ENCODE peak calls at places on chromosomes 13 and 19, in five cellular contexts. D, Q, C, K and N are unnamed samples.
A peak's percentile ranks its signal among the peaks of the same experiment; 100 is the strongest.

GRCh38 chr19:38877781-38878574 is at the start of gene RINL:
- DNase-seq in D (no peak), Q (peak; percentile 76), C (no peak), K (no peak), N (no peak)

GRCh38 chr13:26946675-26947342 is 186.2 kb upstream of the GPR12 start:
- DNase-seq in D (no peak), Q (no peak), C (no peak), K (peak; percentile 57), N (no peak)

GRCh38 chr13:83753912-83754624 is 128.2 kb downstream of the SLITRK1 start:
- DNase-seq in D (no peak), Q (no peak), C (no peak), K (peak; percentile 38), N (no peak)

GRCh38 chr19:46197314-46198070 is 32.0 kb upstream of the IGFL1 start:
- DNase-seq in D (no peak), Q (no peak), C (no peak), K (peak; percentile 37), N (no peak)

GRCh38 chr13:112434937-112435523 is 58.9 kb downstream of the SPACA7 start:
- DNase-seq in D (no peak), Q (no peak), C (no peak), K (no peak), N (no peak)

GRCh38 chr13:24866488-24866887 is 102.5 kb downstream of the RNF17 start:
- DNase-seq in D (no peak), Q (no peak), C (no peak), K (no peak), N (no peak)

GRCh38 chr13:42992585-42993122 is 613 bp upstream of the EPSTI1 start:
- DNase-seq in D (no peak), Q (no peak), C (no peak), K (no peak), N (no peak)

GRCh38 chr19:37975596-37976515 is 68.8 kb downstream of the SIPA1L3 start:
- DNase-seq in D (no peak), Q (peak; percentile 28), C (no peak), K (no peak), N (no peak)

GRCh38 chr19:18487576-18488402 is 34.1 kb downstream of the ELL start:
- DNase-seq in D (no peak), Q (no peak), C (no peak), K (no peak), N (no peak)

GRCh38 chr19:18484992-18485391 is 36.9 kb downstream of the ELL start:
- DNase-seq in D (no peak), Q (no peak), C (no peak), K (no peak), N (no peak)

GRCh38 chr19:18488403-18488723 is 33.5 kb downstream of the ELL start:
- DNase-seq in D (no peak), Q (no peak), C (no peak), K (no peak), N (no peak)

GRCh38 chr19:18488838-18489626 is 32.8 kb downstream of the ELL start:
- DNase-seq in D (no peak), Q (no peak), C (peak; percentile 68), K (no peak), N (no peak)

GRCh38 chr19:18486746-18487145 is 35.1 kb downstream of the ELL start:
- DNase-seq in D (no peak), Q (no peak), C (no peak), K (no peak), N (no peak)
- H3K27ac ChIP-seq in D (no peak overlapping the region), Q (peak overlapping the region; percentile 59), C (no peak overlapping the region), K (no peak overlapping the region), N (peak overlapping the region; percentile 90)

GRCh38 chr19:12954150-12954962 is 2.7 kb downstream of the GADD45GIP1 start:
- DNase-seq in D (no peak), Q (peak; percentile 63), C (no peak), K (no peak), N (no peak)
- H3K27ac ChIP-seq in D (peak overlapping the region; percentile 85), Q (no peak overlapping the region), C (no peak overlapping the region), K (peak overlapping the region; percentile 14), N (no peak overlapping the region)

GRCh38 chr13:23510544-23510916 is 59.7 kb upstream of the TNFRSF19 start:
- DNase-seq in D (no peak), Q (no peak), C (no peak), K (no peak), N (no peak)
- H3K27ac ChIP-seq in D (no peak overlapping the region), Q (no peak overlapping the region), C (no peak overlapping the region), K (no peak overlapping the region), N (no peak overlapping the region)

DNA sequence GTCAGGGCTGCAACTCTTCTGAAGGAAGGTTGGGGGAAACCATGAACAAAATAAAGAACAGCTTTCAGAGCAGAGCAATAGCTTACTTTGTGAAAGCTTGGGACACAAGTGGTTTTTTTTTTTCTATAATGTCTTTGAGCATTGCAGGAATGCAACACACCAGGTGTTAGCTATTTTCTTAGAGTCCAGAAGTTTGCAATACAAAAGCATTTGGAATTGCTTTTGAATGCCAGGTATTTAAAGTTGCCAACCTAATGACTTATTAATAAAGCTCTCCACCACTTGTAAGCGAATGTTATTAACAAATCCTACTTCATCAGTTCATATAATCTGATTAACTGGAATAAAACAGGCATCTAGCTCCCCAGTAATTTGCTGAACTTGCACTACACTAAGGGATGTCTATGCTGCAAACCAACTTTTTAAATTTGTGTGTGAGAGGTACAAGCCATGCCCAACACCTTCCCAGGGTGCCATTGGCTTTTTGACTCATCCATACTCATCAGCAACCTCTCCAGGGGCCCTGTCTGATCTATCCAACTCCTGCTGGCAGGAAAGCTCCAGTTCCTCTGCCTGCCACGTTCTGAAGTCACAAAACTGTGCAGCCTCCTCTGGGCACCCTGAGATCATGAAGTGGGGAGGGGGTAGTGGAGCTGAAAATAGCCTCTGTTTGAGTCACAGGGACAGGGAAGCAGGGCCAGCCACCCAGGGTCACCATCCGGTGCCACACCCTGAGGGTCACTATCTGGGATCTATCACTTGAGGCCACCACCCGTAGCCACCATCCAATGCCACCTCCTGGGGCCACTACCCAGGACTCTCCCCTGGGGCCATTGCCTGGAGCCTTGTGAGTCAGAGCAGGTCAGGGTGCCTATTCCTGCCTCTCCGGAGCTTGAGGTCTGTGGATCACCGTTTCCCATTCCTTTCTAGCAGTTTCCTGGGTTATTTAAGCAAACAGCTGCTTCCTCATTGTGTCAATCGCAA is 172.3 kb downstream of the NUFIP1 start:
- DNase-seq in D (no peak), Q (no peak), C (no peak), K (peak; percentile 90), N (no peak)
- H3K27ac ChIP-seq in D (no peak overlapping the region), Q (no peak overlapping the region), C (no peak overlapping the region), K (peak overlapping the region; percentile 86), N (no peak overlapping the region)

DNA sequence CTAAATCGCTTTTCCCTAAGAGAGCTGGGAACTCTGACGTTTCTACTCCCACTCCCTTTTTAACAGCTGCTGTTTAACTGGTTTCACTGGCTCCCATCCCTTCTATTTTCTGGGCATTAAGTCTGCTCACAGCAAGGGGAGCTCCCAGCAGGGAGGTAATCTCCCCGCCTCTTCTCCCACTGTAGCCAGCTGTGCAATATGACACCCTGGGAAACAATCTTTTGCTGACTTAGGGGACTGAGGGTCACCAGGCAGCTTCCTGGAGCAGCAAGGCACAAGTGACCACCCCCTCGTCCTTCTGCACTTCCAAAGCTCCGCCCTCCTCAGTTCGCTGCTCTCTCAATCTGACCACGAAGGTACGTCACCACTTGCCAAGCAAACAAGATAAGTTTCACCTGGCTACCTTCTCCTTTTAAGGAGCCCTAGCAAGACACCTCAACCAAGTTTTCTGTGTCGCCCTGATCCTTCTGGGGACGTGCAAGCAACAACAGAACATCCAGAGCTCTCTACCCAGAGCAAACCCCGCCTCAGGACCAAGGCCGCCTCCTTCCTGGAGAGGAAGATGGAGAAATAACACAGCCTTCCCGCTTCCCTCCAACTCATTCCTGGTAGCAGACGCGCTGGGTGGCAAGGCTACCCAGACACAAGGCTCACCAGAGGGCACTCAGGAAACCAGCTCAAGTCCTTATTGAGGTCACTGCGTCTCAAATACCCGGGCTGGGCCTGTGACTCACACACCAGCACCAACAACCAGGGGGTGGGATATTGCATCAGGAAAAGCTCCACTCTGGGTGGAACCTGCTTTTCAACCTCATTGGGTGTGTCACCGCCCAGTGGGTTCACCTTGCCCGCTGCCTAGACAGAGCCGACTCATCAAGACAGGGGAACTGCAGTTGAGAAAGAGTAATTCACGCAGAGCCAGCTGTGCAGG is 92.4 kb downstream of the STK24 start:
- DNase-seq in D (peak; percentile 48), Q (peak; percentile 87), C (peak; percentile 84), K (peak; percentile 100), N (peak; percentile 12)
- H3K27ac ChIP-seq in D (peak overlapping the region; percentile 38), Q (peak overlapping the region; percentile 77), C (peak overlapping the region; percentile 98), K (peak overlapping the region; percentile 99), N (peak overlapping the region; percentile 6)

DNA sequence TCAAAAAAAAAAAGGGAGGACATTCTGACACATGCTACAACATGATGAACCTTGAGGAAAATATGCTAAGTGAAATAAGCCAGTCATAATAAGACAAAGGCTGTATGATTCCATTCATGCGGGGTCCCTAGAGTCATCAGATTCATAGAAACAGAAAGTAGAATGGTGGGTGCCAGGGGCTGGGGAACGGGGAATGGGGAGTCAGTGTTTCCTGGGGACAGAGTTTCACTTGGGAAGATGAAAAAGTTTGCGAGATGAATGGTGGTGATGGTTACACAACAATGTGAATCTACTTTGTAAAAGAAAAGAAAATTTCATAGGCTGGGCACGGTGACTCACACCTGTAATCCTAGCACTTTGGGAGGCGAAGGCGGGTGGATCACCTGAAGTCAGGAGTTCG is 6.1 kb upstream of the CLEC4G start:
- DNase-seq in D (no peak), Q (peak; percentile 21), C (no peak), K (no peak), N (no peak)
- H3K27ac ChIP-seq in D (no peak overlapping the region), Q (no peak overlapping the region), C (no peak overlapping the region), K (no peak overlapping the region), N (no peak overlapping the region)

GRCh38 chr19:18377026-18377425 is 8.9 kb upstream of the GDF15 start:
- DNase-seq in D (no peak), Q (no peak), C (peak; percentile 61), K (peak; percentile 98), N (no peak)

GRCh38 chr19:18379803-18380747 is 5.9 kb upstream of the GDF15 start:
- DNase-seq in D (no peak), Q (peak; percentile 88), C (peak; percentile 96), K (peak; percentile 100), N (no peak)

GRCh38 chr19:18385359-18385674 is 641 bp upstream of the GDF15 start:
- DNase-seq in D (no peak), Q (no peak), C (no peak), K (no peak), N (no peak)

GRCh38 chr19:18384775-18385174 is 1.2 kb upstream of the GDF15 start:
- DNase-seq in D (no peak), Q (no peak), C (no peak), K (peak; percentile 33), N (no peak)

DNA sequence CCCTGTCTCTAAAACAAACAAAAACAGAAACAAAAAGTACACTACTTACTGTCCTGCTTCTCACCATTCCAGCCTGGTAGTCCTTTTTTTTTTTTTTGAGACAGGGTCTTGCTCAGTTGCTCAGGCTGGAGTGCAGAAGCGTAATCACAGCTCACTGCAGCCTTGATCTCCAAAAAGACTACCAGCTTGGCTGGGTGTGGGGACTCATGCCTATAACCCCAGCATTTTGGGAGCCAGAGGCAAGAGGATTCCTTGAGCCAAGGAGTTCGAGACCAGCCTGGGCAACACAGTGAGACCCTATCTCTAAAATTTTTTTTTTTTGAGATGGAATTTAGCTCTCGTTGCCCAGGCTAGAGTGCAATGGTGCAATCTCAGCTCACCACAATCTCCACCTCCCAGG is 5.1 kb upstream of the GDF15 start:
- DNase-seq in D (no peak), Q (no peak), C (no peak), K (no peak), N (no peak)
- H3K27ac ChIP-seq in D (no peak overlapping the region), Q (peak overlapping the region; percentile 76), C (peak overlapping the region; percentile 90), K (peak overlapping the region; percentile 98), N (no peak overlapping the region)